ENCODE peak calls at places on chromosomes 4 and X, in nine cellular contexts. B is fibroblast of pulmonary artery, W is Peyer's patch, H is heart right ventricle, D is AG04450, Q is bronchial epithelial cell, F is heart left ventricle, S is cardiac fibroblast, R is right lobe of liver. Z is an unnamed sample.

GRCh38 chr4:1448589-1449420 is 42.6 kb upstream of the NKX1-1 start:
- DNase-seq in B (no peak), W (no peak), H (no peak), D (no peak), Q (no peak), F (no peak), S (no peak), R (peak), Z (no peak)

GRCh38 chr4:169253904-169254303 is 16.9 kb downstream of the SH3RF1 start:
- DNase-seq in B (peak), W (no peak), H (no peak), D (peak), Q (no peak), F (no peak), S (peak), R (no peak), Z (peak)

GRCh38 chr4:55993994-55994657 is 45.4 kb downstream of the CEP135 start:
- DNase-seq in B (no peak), W (no peak), H (no peak), D (no peak), Q (no peak), F (no peak), S (no peak), R (no peak), Z (no peak)

GRCh38 chr4:108355523-108356208 is 186.9 kb upstream of the LEF1 start:
- DNase-seq in B (no peak), W (no peak), H (no peak), D (no peak), Q (no peak), F (no peak), S (no peak), R (no peak), Z (no peak)

GRCh38 chrX:137418086-137418485 is 147.8 kb upstream of the ZIC3 start:
- DNase-seq in B (no peak), W (no peak), H (no peak), D (no peak), Q (no peak), F (no peak), S (no peak), R (no peak), Z (no peak)

GRCh38 chrX:12747433-12747832 is 43.8 kb upstream of the PRPS2 start:
- DNase-seq in B (no peak), W (no peak), H (no peak), D (no peak), Q (no peak), F (no peak), S (no peak), R (no peak), Z (no peak)

GRCh38 chr4:137299281-137299680 is 233.0 kb downstream of the PCDH18 start:
- DNase-seq in B (no peak), W (no peak), H (no peak), D (no peak), Q (no peak), F (no peak), S (no peak), R (no peak), Z (no peak)

GRCh38 chr4:176259330-176260090 is 9.5 kb downstream of the ASB5 start:
- DNase-seq in B (peak), W (no peak), H (no peak), D (no peak), Q (peak), F (no peak), S (peak), R (no peak), Z (peak)

GRCh38 chr4:8703857-8704495 is 111.4 kb downstream of the CPZ start:
- DNase-seq in B (no peak), W (no peak), H (no peak), D (no peak), Q (no peak), F (no peak), S (no peak), R (peak), Z (no peak)

GRCh38 chr4:144873591-144873990 is 224.4 kb downstream of the ANAPC10 start:
- DNase-seq in B (no peak), W (no peak), H (no peak), D (no peak), Q (no peak), F (no peak), S (no peak), R (no peak), Z (no peak)

GRCh38 chrX:69069876-69070275 is 95.4 kb downstream of the PJA1 start:
- DNase-seq in B (no peak), W (no peak), H (no peak), D (no peak), Q (no peak), F (no peak), S (no peak), R (no peak), Z (no peak)

GRCh38 chr4:55554453-55555030 is 7.8 kb upstream of the CLOCK start:
- DNase-seq in B (peak), W (no peak), H (no peak), D (no peak), Q (peak), F (no peak), S (peak), R (no peak), Z (peak)

GRCh38 chrX:129980043-129980442 is 2.4 kb upstream of the BCORL1 start:
- DNase-seq in B (no peak), W (peak), H (peak), D (no peak), Q (no peak), F (peak), S (no peak), R (peak), Z (no peak)

GRCh38 chr4:117001077-117001476 is 84.3 kb downstream of the TRAM1L1 start:
- DNase-seq in B (no peak), W (no peak), H (no peak), D (no peak), Q (no peak), F (no peak), S (no peak), R (no peak), Z (no peak)

GRCh38 chrX:54495814-54496516 is at the start of gene FGD1:
- DNase-seq in B (peak), W (peak), H (peak), D (no peak), Q (peak), F (peak), S (peak), R (peak), Z (peak)

GRCh38 chr4:185721949-185722316 is 90.1 kb downstream of the SORBS2 start:
- DNase-seq in B (peak), W (no peak), H (no peak), D (no peak), Q (no peak), F (no peak), S (peak), R (no peak), Z (peak)

GRCh38 chr4:171334549-171334948 is 478.7 kb upstream of the GALNTL6 start:
- DNase-seq in B (no peak), W (no peak), H (no peak), D (no peak), Q (no peak), F (no peak), S (no peak), R (no peak), Z (no peak)

GRCh38 chrX:20312018-20312417 is 45.3 kb upstream of the RPS6KA3 start:
- DNase-seq in B (no peak), W (no peak), H (no peak), D (no peak), Q (no peak), F (no peak), S (no peak), R (no peak), Z (no peak)

GRCh38 chrX:73262991-73263390 is 48.3 kb upstream of the NAP1L2 start:
- DNase-seq in B (no peak), W (no peak), H (no peak), D (no peak), Q (peak), F (no peak), S (peak), R (no peak), Z (peak)

GRCh38 chrX:153926863-153927685 is 1.0 kb upstream of the ARHGAP4 start:
- DNase-seq in B (peak), W (peak), H (peak), D (no peak), Q (no peak), F (peak), S (peak), R (peak), Z (peak)

GRCh38 chrX:48475295-48475694 is 704 bp upstream of the FTSJ1 start:
- DNase-seq in B (no peak), W (no peak), H (no peak), D (no peak), Q (no peak), F (no peak), S (no peak), R (no peak), Z (no peak)

GRCh38 chr4:147780137-147780777 is 48.4 kb downstream of the ARHGAP10 start:
- DNase-seq in B (no peak), W (no peak), H (no peak), D (no peak), Q (no peak), F (peak), S (no peak), R (no peak), Z (no peak)

GRCh38 chr4:76764251-76764650 is 133.7 kb downstream of the SOWAHB start:
- DNase-seq in B (peak), W (no peak), H (no peak), D (no peak), Q (peak), F (no peak), S (peak), R (no peak), Z (peak)

DNA sequence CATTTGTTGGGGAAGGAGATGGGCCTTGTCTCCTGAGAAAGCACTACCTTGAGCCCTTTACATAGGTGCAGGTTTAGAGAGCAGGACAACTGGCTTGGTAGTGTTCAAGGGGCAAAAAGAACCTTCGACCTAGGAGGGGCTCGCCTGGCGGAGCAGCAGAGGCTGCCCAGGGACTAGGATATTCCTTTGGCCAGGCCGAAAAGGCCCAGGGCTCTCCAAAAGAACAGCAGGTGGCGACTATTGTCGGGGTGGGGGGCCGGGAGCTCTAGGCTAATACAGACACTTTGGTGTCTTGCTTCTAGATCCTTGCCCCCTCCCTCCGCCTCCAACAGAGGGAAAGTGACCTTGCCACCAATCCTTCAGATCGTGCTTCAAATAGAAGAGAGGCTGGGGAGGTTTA is 7.1 kb upstream of the POU3F4 start:
- DNase-seq in B (no peak), W (no peak), H (no peak), D (no peak), Q (no peak), F (no peak), S (no peak), R (no peak), Z (no peak)
- H3K4me3 ChIP-seq in B (no peak), W (no peak), H (no peak), D (no peak), Q (no peak), F (no peak), S (no peak), R (no peak), Z (no peak)

DNA sequence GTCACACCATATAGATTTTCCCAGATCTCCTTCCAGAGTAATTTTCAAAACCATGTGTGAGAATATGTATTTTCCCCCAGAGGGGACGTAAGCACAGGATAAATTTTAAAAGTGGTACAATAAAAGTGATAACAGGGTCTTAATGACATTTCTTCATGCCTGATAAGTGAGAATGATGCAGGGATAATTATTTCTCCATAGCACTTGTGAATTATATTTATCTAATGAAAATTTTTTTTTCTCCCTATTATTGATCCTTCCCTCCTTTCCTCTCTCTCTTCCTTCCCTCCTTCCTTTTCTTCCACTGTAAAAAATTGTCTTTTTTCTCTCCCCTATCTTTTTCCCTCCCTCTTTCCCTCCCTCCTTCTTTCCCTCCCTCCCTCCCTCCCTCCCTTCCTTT is 17.0 kb upstream of the TRPC3 start:
- DNase-seq in B (no peak), W (no peak), H (no peak), D (no peak), Q (no peak), F (no peak), S (no peak), R (no peak), Z (no peak)
- TF ChIP-seq CTCF in B (no peak), W (no peak), H (no peak), D (no peak), Q (no peak), F (no peak), S (no peak), R (no peak), Z (no peak)

GRCh38 chr4:94458682-94459081 is 6.9 kb downstream of the PDLIM5 start:
- DNase-seq in B (no peak), W (no peak), H (no peak), D (no peak), Q (no peak), F (no peak), S (no peak), R (no peak), Z (no peak)
- H3K4me3 ChIP-seq in B (no peak), W (no peak), H (peak), D (no peak), Q (no peak), F (no peak), S (no peak), R (no peak), Z (no peak)

DNA sequence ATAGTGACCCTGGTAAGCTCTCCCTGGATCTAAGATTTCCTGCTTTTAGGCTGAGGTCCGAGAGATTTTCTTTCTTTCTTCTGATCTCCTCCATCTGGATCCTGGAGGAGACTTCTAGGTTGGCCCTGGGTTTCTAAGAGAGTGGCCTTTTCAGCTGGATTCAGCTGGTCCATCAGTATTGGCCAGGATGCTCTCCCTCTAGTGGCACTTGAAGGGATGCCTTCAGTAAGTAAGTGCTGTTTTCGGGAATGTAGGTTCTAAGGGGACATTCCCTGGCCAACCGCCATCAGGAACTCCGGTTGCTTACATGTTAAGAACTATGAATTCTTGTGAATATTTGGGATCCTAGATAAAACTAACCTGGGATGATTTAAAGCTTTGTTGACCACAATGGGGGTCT is 56.9 kb downstream of the SERTM2 start:
- DNase-seq in B (peak), W (no peak), H (no peak), D (no peak), Q (peak), F (no peak), S (peak), R (peak), Z (peak)
- TF ChIP-seq CTCF in B (peak), W (no peak), H (peak), D (no peak), Q (peak), F (no peak), S (peak), R (peak), Z (peak)

DNA sequence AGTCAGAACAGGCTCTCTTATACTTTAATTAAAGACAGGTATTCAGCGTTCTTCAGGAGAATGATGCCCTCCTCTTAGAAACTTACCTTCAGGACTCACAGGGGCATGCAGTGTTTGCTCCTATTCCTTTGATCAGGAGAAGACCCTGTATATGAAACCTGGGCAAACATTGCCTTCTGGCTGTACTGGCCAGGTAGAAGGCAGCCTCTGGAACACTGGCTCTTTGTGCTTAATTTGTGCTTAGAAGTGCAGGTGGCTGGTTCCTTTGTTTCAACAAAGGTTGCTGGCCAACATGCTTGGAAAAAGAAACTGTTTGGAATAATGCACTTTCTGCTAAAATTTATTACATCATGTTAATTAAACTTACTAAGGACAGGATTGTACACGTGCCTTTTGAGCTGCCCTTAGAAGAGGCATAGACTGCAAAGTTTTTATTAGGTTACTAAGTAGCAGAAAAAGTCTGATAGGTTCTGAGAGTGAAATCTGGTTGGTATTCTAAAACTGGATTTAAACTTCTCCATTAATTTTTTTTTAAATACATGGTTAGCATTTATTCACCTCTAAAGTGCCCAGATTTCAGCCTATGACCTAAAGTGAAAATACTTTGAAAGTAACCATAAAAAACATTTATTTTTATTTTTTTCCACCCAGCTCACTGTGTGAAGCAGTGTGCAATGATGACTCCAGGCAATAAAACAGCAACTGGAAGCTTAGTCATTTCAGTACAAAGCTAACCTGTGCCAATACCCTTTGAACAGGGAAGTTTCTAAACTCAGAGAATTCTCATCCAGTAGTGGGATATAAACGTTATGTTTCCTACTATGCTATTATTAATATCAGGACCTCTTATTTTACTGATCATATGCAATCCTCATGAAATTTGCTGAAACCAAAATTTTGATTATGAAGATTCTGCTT is 11.3 kb downstream of the RASSF6 start:
- DNase-seq in B (peak), W (no peak), H (no peak), D (no peak), Q (peak), F (no peak), S (peak), R (no peak), Z (peak)
- H3K4me3 ChIP-seq in B (no peak), W (no peak), H (no peak), D (no peak), Q (no peak), F (no peak), S (no peak), R (no peak), Z (no peak)

GRCh38 chr4:95544433-95545103 is 4.2 kb downstream of the UNC5C start:
- DNase-seq in B (no peak), W (no peak), H (no peak), D (no peak), Q (no peak), F (no peak), S (peak), R (no peak), Z (peak)
- TF ChIP-seq CTCF in B (peak), W (no peak), H (peak), D (no peak), Q (no peak), F (no peak), S (peak), R (no peak), Z (no peak)

DNA sequence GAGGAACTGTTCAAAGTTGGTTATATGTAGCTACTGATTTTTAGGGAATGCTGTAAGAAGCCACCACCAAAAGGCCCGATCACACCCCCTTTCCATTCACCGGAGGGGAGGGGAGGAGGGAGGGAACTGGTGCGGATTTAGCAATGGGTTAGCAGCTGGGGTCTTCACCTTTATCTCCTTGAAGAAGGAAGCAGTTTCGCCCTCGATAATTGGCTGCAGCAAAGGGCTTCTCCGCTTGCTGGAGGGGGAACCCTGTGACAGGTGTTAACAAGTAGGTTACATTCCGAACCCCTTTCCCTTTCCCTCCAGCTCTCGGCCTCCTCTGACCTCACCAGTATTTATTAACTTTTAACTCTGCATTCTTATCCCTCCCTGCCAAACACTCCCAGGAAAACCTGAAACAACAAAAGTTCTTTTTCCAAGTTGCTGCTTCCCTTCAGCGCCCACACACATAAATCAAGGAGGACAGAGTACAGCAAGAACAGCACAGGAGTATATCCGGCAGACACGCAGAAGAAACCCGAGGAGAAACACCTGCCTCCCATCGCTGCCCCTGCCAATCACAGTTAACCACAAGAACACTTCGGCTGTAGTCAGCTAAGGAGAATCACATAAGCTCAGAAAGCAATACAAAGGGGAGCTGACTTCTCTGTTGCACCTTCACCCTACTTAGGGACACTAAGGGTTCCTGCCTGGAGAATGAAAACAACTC is 39.8 kb upstream of the NAP1L5 start:
- DNase-seq in B (no peak), W (no peak), H (no peak), D (no peak), Q (peak), F (no peak), S (no peak), R (peak), Z (peak)
- H3K4me3 ChIP-seq in B (no peak), W (no peak), H (no peak), D (no peak), Q (no peak), F (no peak), S (no peak), R (peak), Z (no peak)

GRCh38 chrX:24027985-24028384 is 999 bp upstream of the KLHL15 start:
- DNase-seq in B (no peak), W (no peak), H (no peak), D (no peak), Q (no peak), F (no peak), S (no peak), R (no peak), Z (no peak)

GRCh38 chrX:24024819-24025740 is 1.9 kb downstream of the KLHL15 start:
- DNase-seq in B (peak), W (peak), H (peak), D (peak), Q (peak), F (peak), S (peak), R (peak), Z (peak)

GRCh38 chrX:24027086-24027485 is at the start of gene KLHL15:
- DNase-seq in B (no peak), W (no peak), H (no peak), D (no peak), Q (no peak), F (no peak), S (no peak), R (no peak), Z (no peak)

GRCh38 chrX:24025741-24026402 is 1.1 kb downstream of the KLHL15 start:
- DNase-seq in B (peak), W (no peak), H (no peak), D (peak), Q (peak), F (no peak), S (peak), R (peak), Z (peak)

GRCh38 chrX:24026403-24026801 is 584 bp downstream of the KLHL15 start:
- DNase-seq in B (peak), W (no peak), H (no peak), D (no peak), Q (peak), F (no peak), S (no peak), R (no peak), Z (peak)
- TF ChIP-seq CTCF in B (no peak), W (no peak), H (no peak), D (no peak), Q (no peak), F (no peak), S (no peak), R (no peak), Z (no peak)